ENCODE peak calls at places on chromosomes 16 and 17, in seven cellular contexts. L is brain microvascular endothelial cell, U is thoracic aorta, N is ascending aorta, T is foreskin fibroblast, I is HCT116, R is AG09319. D is an unnamed sample.

GRCh38 chr17:7261377-7262191 is 694 bp downstream of the CLDN7 start:
- DNase-seq in R (no peak), I (no peak), N (no peak), L (no peak), T (no peak), U (no peak), D (no peak)

GRCh38 chr17:20294120-20294519 is 173.2 kb downstream of the LGALS9B start:
- DNase-seq in I (no peak), U (no peak), T (no peak), L (no peak), N (no peak), R (no peak), D (no peak)

GRCh38 chr17:18772471-18772870 is 8.5 kb upstream of the TVP23B start:
- DNase-seq in N (no peak), R (no peak), T (no peak), I (no peak), L (no peak), U (no peak), D (no peak)

GRCh38 chr17:7650509-7651096 is at the start of gene ATP1B2:
- DNase-seq in R (no peak), I (no peak), N (no peak), T (peak), L (peak), U (no peak), D (peak)

GRCh38 chr17:44677136-44677535 is 12.4 kb downstream of the CCDC43 start:
- DNase-seq in N (no peak), R (no peak), U (no peak), L (no peak), I (no peak), T (peak), D (no peak)

GRCh38 chr17:14205992-14206461 is 30.6 kb downstream of the CDRT15 start:
- DNase-seq in I (peak), R (no peak), L (no peak), T (no peak), U (no peak), N (no peak), D (no peak)

GRCh38 chr17:45431531-45432404 is 902 bp downstream of the ARHGAP27 start:
- DNase-seq in U (no peak), R (no peak), I (peak), N (no peak), T (peak), L (no peak), D (peak)

GRCh38 chr17:9259419-9259818 is 238.1 kb downstream of the NTN1 start:
- DNase-seq in U (no peak), N (no peak), T (no peak), L (no peak), I (no peak), R (no peak), D (no peak)

GRCh38 chr17:76585048-76585648 is 512 bp downstream of the ST6GALNAC2 start:
- DNase-seq in N (no peak), R (no peak), T (peak), I (no peak), U (no peak), L (no peak), D (no peak)

GRCh38 chr16:1734816-1735215 is 28.8 kb downstream of the MAPK8IP3 start:
- DNase-seq in U (no peak), N (no peak), L (no peak), T (no peak), R (no peak), I (no peak), D (no peak)

GRCh38 chr17:16352838-16353701 is at the start of gene CENPV:
- DNase-seq in R (no peak), T (peak), U (no peak), L (peak), I (peak), N (no peak), D (peak)

GRCh38 chr17:82517230-82517865 is 2.2 kb upstream of the FOXK2 start:
- DNase-seq in U (no peak), I (no peak), N (no peak), L (no peak), T (no peak), R (no peak), D (no peak)

GRCh38 chr16:8374586-8374985 is 215.7 kb downstream of the TMEM114 start:
- DNase-seq in R (no peak), I (no peak), U (no peak), L (no peak), T (no peak), N (no peak), D (no peak)

GRCh38 chr16:52861614-52862022 is 191.1 kb downstream of the CHD9NB start:
- DNase-seq in I (peak), N (no peak), U (no peak), L (peak), R (no peak), T (peak), D (no peak)

GRCh38 chr16:9134739-9135138 is 43.3 kb downstream of the HAPSTR1 start:
- DNase-seq in I (peak), T (peak), L (peak), R (no peak), N (no peak), U (no peak), D (no peak)

GRCh38 chr16:25372716-25373115 is 115.1 kb upstream of the ZKSCAN2 start:
- DNase-seq in N (no peak), U (no peak), I (no peak), L (no peak), T (no peak), R (no peak), D (no peak)

GRCh38 chr16:28276301-28276700 is 16.0 kb upstream of the SBK1 start:
- DNase-seq in T (no peak), I (no peak), N (no peak), U (no peak), R (no peak), L (no peak), D (no peak)

GRCh38 chr17:8532021-8532420 is 96.3 kb downstream of the NDEL1 start:
- DNase-seq in U (no peak), I (no peak), L (peak), T (peak), N (no peak), R (no peak), D (no peak)

GRCh38 chr17:75679706-75680201 is 12.6 kb downstream of the SAP30BP start:
- DNase-seq in L (no peak), N (no peak), T (peak), R (no peak), U (no peak), I (no peak), D (no peak)

GRCh38 chr16:26550111-26550610 is 516.6 kb upstream of the C16orf82 start:
- DNase-seq in N (no peak), L (no peak), U (no peak), I (no peak), R (no peak), T (no peak), D (no peak)

GRCh38 chr16:19113577-19114358 is at the start of gene ITPRIPL2:
- DNase-seq in I (peak), N (peak), L (peak), T (peak), R (peak), U (peak), D (peak)

GRCh38 chr16:24539850-24540484 is 601 bp downstream of the RBBP6 start:
- DNase-seq in I (no peak), U (no peak), T (peak), R (peak), L (no peak), N (no peak), D (no peak)

GRCh38 chr16:88678224-88678979 is 7.9 kb downstream of the SNAI3 start:
- DNase-seq in U (no peak), R (no peak), T (peak), I (no peak), L (no peak), N (no peak), D (no peak)

GRCh38 chr16:88677721-88678120 is 8.6 kb downstream of the SNAI3 start:
- DNase-seq in I (no peak), N (no peak), R (no peak), U (no peak), T (no peak), L (no peak), D (no peak)

GRCh38 chr16:88681709-88682451 is 4.4 kb downstream of the SNAI3 start:
- DNase-seq in L (no peak), T (peak), U (no peak), N (no peak), I (no peak), R (no peak), D (no peak)

GRCh38 chr16:88680554-88681083 is 5.7 kb downstream of the SNAI3 start:
- DNase-seq in I (no peak), L (no peak), T (no peak), R (no peak), U (no peak), N (no peak), D (no peak)

GRCh38 chr16:88681084-88681680 is 5.1 kb downstream of the SNAI3 start:
- DNase-seq in I (no peak), N (no peak), U (no peak), T (no peak), L (no peak), R (no peak), D (no peak)
- TF ChIP-seq CTCF in I (peak), N (no peak), U (no peak), T (peak), L (peak), R (no peak), D (peak)

GRCh38 chr17:2847601-2848255 is 51.5 kb downstream of the RAP1GAP2 start:
- DNase-seq in U (no peak), N (no peak), T (no peak), L (no peak), I (no peak), R (no peak), D (no peak)

GRCh38 chr17:2842464-2842863 is 46.2 kb downstream of the RAP1GAP2 start:
- DNase-seq in N (no peak), R (no peak), T (no peak), U (no peak), L (no peak), I (no peak), D (no peak)

GRCh38 chr17:2849327-2849670 is 53.1 kb downstream of the RAP1GAP2 start:
- DNase-seq in I (no peak), N (no peak), R (no peak), T (no peak), L (no peak), U (no peak), D (no peak)

GRCh38 chr17:2841606-2842005 is 45.4 kb downstream of the RAP1GAP2 start:
- DNase-seq in T (peak), L (peak), N (no peak), I (no peak), U (no peak), R (no peak), D (no peak)

GRCh38 chr17:2844386-2844785 is 48.1 kb downstream of the RAP1GAP2 start:
- DNase-seq in L (no peak), I (no peak), T (peak), R (no peak), U (no peak), N (no peak), D (no peak)
- TF ChIP-seq CTCF in L (peak), I (no peak), T (peak), R (no peak), U (no peak), N (no peak), D (peak)

DNA sequence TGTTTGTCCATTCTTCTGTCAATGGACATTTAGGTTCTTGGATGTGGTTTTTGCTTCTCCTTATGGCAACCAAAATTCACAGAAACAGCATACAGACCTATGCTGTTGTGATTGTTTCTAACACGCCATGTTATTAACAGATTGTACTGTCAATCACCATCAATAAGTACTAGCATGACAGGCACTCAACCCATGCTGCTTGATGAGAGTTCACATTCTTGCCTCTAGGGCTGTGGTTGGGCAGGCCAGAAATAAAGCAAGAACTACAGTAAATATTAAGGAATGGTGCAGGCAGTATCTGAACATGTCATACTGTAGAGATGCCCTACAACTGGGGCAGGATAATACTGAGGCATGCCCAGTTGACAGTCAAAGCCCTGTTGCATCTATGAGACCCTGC is 171.2 kb upstream of the ZFHX3 start:
- DNase-seq in L (no peak), U (no peak), T (no peak), N (no peak), R (no peak), I (no peak), D (no peak)
- TF ChIP-seq CTCF in L (peak), U (no peak), T (peak), N (no peak), R (no peak), I (peak), D (peak)

GRCh38 chr16:84234656-84235285 is 5.0 kb downstream of the KCNG4 start:
- DNase-seq in U (no peak), I (no peak), R (no peak), T (no peak), L (no peak), N (no peak), D (no peak)
- TF ChIP-seq CTCF in U (no peak), I (no peak), R (no peak), T (no peak), L (no peak), N (no peak), D (no peak)

GRCh38 chr16:67173808-67174705 is 3.7 kb downstream of the NOL3 start:
- DNase-seq in U (peak), N (peak), I (no peak), R (peak), L (peak), T (peak), D (no peak)
- TF ChIP-seq CTCF in U (peak), N (peak), I (no peak), R (peak), L (peak), T (peak), D (peak)

GRCh38 chr17:73121513-73121912 is 29.0 kb upstream of the SLC39A11 start:
- DNase-seq in L (no peak), R (no peak), N (no peak), I (no peak), U (no peak), T (no peak), D (no peak)

GRCh38 chr17:73122953-73123605 is 30.6 kb upstream of the SLC39A11 start:
- DNase-seq in U (no peak), L (no peak), N (no peak), I (no peak), R (no peak), T (no peak), D (no peak)

GRCh38 chr17:73131993-73132595 is 32.7 kb upstream of the SSTR2 start:
- DNase-seq in T (no peak), I (no peak), U (no peak), R (no peak), L (no peak), N (no peak), D (no peak)

GRCh38 chr17:73123606-73124320 is 31.3 kb upstream of the SLC39A11 start:
- DNase-seq in L (no peak), U (no peak), R (no peak), N (no peak), I (no peak), T (no peak), D (no peak)

GRCh38 chr17:73126716-73127473 is 34.4 kb upstream of the SLC39A11 start:
- DNase-seq in T (no peak), R (no peak), L (no peak), U (no peak), N (no peak), I (no peak), D (no peak)
- TF ChIP-seq CTCF in T (no peak), R (no peak), L (no peak), U (no peak), N (no peak), I (peak), D (no peak)

GRCh38 chr16:69929480-69929879 is 21.7 kb upstream of the CLEC18A start:
- DNase-seq in U (no peak), N (no peak), L (no peak), R (no peak), T (no peak), I (no peak), D (no peak)
- TF ChIP-seq CTCF in U (no peak), N (no peak), L (no peak), R (no peak), T (no peak), I (no peak), D (no peak)

D was measured in type B pancreatic cell.